ENCODE peak calls at places on chromosomes 1 and 21, in nine cellular contexts. W is endothelial cell, C is dorsolateral prefrontal cortex, Q is left ventricle myocardium inferior, O is suprapubic skin, N is psoas muscle, P is stomach, M is uterus, V is AG04449. G is an unnamed sample.

GRCh38 chr1:82485591-82486369 is 685.0 kb downstream of the ADGRL2 start:
- DNase-seq in M (peak), O (no peak), P (no peak), W (no peak), C (no peak), Q (peak), V (no peak), N (peak), G (no peak)

GRCh38 chr1:181127898-181128453 is 39.5 kb downstream of the IER5 start:
- DNase-seq in N (no peak), Q (no peak), O (no peak), W (no peak), M (no peak), P (no peak), V (no peak), C (no peak), G (no peak)

GRCh38 chr1:155168456-155169210 is 4.5 kb downstream of the KRTCAP2 start:
- DNase-seq in M (no peak), Q (no peak), O (no peak), N (no peak), V (no peak), C (no peak), P (no peak), W (no peak), G (no peak)

GRCh38 chr1:3942416-3943122 is 42.5 kb upstream of the C1orf174 start:
- DNase-seq in M (no peak), C (no peak), V (no peak), O (no peak), P (no peak), Q (no peak), N (no peak), W (no peak), G (no peak)

GRCh38 chr1:156435551-156436318 is 64.8 kb downstream of the MEF2D start:
- DNase-seq in C (no peak), Q (no peak), M (no peak), N (no peak), V (no peak), O (no peak), P (peak), W (no peak), G (no peak)

GRCh38 chr1:169086603-169087455 is 19.7 kb upstream of the ATP1B1 start:
- DNase-seq in M (no peak), N (no peak), P (no peak), W (no peak), Q (no peak), V (no peak), O (no peak), C (no peak), G (no peak)

GRCh38 chr1:172429324-172430127 is 9.0 kb downstream of the C1orf105 start:
- DNase-seq in C (no peak), Q (no peak), M (no peak), N (no peak), V (no peak), P (peak), W (peak), O (no peak), G (no peak)

GRCh38 chr1:161827786-161828185 is 61.7 kb downstream of the ATF6 start:
- DNase-seq in Q (no peak), N (no peak), C (no peak), O (no peak), W (no peak), M (no peak), V (no peak), P (no peak), G (no peak)

GRCh38 chr1:156802421-156802820 is 14.2 kb downstream of the SH2D2A start:
- DNase-seq in C (peak), N (no peak), W (no peak), M (no peak), O (no peak), P (no peak), Q (no peak), V (no peak), G (no peak)

GRCh38 chr1:3222042-3222692 is 153.2 kb downstream of the PRDM16 start:
- DNase-seq in P (peak), C (no peak), N (no peak), W (no peak), O (no peak), V (no peak), M (no peak), Q (no peak), G (peak)

GRCh38 chr1:20093940-20094391 is 24.0 kb downstream of the PLA2G5 start:
- DNase-seq in Q (peak), P (no peak), O (peak), W (no peak), V (no peak), C (no peak), N (peak), M (peak), G (no peak)

GRCh38 chr21:25577765-25578069 is 29.6 kb downstream of the MRPL39 start:
- DNase-seq in C (no peak), Q (no peak), W (no peak), M (no peak), O (no peak), V (no peak), P (no peak), N (no peak), G (no peak)

GRCh38 chr1:29639741-29640427 is 403.6 kb downstream of the PTPRU start:
- DNase-seq in N (no peak), O (no peak), V (peak), P (no peak), W (no peak), Q (no peak), M (no peak), C (peak), G (peak)

GRCh38 chr1:210174133-210174532 is 58.5 kb upstream of the SERTAD4 start:
- DNase-seq in P (no peak), N (no peak), V (no peak), W (no peak), M (no peak), O (no peak), C (no peak), Q (no peak), G (no peak)

GRCh38 chr1:204089044-204089751 is 16.3 kb downstream of the SOX13 start:
- DNase-seq in P (no peak), O (peak), Q (no peak), V (no peak), N (peak), W (no peak), C (no peak), M (peak), G (no peak)

GRCh38 chr1:117150316-117150715 is 28.8 kb upstream of the TRIM45 start:
- DNase-seq in O (no peak), W (no peak), Q (no peak), C (no peak), N (no peak), P (no peak), V (no peak), M (no peak), G (no peak)

GRCh38 chr21:36757246-36757645 is 58.3 kb downstream of the SIM2 start:
- DNase-seq in N (no peak), W (no peak), M (no peak), C (no peak), O (no peak), P (no peak), Q (no peak), V (no peak), G (no peak)
- TF ChIP-seq CTCF in N (no peak), W (no peak), M (no peak), C (no peak), O (no peak), P (no peak), Q (no peak), V (no peak), G (no peak)

GRCh38 chr1:34547043-34547674 is 207.7 kb upstream of the GJB5 start:
- DNase-seq in N (no peak), V (no peak), C (no peak), Q (no peak), W (peak), M (no peak), O (no peak), P (no peak), G (no peak)

GRCh38 chr1:34549199-34549598 is 205.6 kb upstream of the GJB5 start:
- DNase-seq in P (no peak), Q (no peak), V (no peak), N (no peak), C (no peak), O (no peak), M (no peak), W (peak), G (peak)
- TF ChIP-seq CTCF in P (no peak), Q (no peak), V (peak), N (no peak), C (no peak), O (no peak), M (no peak), W (peak), G (peak)

GRCh38 chr1:109877320-109877771 is 33.3 kb upstream of the CSF1 start:
- DNase-seq in W (peak), O (peak), M (peak), Q (peak), V (peak), P (peak), N (peak), C (peak), G (no peak)
- TF ChIP-seq CTCF in W (no peak), O (peak), M (peak), Q (peak), V (peak), P (no peak), N (peak), C (peak), G (peak)

DNA sequence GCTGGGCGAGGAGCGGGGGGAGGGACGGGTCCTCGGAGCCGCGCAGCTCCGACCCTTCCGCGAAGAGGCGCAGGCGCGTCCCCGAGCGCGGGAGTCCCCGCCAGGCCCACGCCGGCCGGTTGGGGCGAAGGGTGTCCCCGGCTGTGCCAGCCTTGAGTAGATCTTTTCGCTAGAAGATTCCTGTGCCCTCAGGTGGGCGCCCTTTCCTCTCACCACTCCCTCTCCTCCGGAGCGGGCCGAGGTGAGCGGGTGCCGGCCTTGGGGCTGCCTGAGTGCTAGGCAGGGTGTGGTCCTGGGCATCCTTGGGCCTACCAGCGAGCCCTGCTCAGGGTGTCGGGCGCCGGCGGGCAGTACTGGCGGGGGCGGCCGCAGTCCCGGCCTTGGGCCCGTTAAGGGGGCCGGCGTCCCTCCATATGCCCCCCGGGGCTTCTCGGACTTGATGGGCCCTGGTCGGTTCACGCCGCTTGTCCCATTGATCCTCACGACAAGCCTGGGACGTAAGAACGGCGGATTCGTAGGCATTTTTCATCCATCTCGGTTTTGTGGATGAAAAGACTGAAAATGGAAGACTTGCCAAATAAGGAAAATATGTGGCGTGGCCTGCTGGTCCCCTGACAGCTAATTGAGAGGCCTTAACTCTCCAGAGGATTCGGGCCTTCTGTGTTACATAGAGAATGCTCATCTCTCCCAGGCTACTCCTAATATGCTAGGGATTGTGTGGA is 712 bp downstream of the DEGS1 start:
- DNase-seq in M (peak), W (peak), P (peak), V (no peak), Q (peak), C (peak), O (peak), N (peak), G (peak)
- TF ChIP-seq CTCF in M (no peak), W (no peak), P (no peak), V (no peak), Q (no peak), C (no peak), O (no peak), N (no peak), G (no peak)

GRCh38 chr1:41361028-41361494 is at the start of gene FOXO6:
- DNase-seq in Q (peak), P (peak), O (peak), N (peak), W (peak), V (peak), M (peak), C (peak), G (peak)
- TF ChIP-seq CTCF in Q (peak), P (peak), O (peak), N (peak), W (peak), V (peak), M (peak), C (peak), G (peak)

DNA sequence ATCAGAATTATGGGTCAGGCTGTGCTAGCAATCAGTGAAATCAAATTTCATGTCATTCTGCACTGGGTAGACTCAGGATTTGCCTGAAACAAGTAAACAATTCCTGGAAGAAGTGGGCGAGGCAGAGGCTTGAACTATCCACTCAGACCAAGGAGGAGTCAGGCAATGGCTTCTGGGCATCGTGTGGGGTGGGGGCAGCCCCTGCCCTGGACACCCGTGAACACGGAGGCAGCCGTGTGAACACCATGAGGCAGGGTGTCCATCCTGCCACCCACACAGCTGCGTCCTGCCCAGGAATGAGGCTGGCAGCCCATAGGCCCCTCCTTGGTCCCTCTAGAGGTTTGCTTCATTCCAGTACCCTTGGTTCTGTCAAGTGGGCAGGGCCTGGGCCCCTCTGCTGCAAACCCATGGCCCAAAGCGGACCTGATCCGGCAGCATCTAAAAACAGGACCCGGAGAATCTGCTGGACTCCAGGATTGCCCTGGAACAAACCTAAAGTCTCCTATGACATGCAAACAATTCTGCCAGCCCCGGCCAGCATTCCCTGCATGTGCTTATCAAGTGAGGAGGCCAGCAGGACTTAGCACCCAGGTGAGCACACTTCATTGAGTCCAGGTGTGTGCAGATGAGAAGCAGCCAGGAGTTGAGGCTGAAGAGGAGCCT is 69.5 kb downstream of the PDE9A start:
- DNase-seq in V (no peak), N (no peak), O (no peak), W (no peak), C (no peak), P (no peak), Q (no peak), M (no peak), G (no peak)
- TF ChIP-seq CTCF in V (no peak), N (no peak), O (no peak), W (no peak), C (no peak), P (no peak), Q (no peak), M (no peak), G (no peak)

GRCh38 chr1:46343351-46343695 is 2.7 kb downstream of the NSUN4 start:
- DNase-seq in N (no peak), P (no peak), O (no peak), C (no peak), V (no peak), W (no peak), Q (no peak), M (no peak), G (no peak)

GRCh38 chr1:46343705-46344104 is 3.1 kb downstream of the NSUN4 start:
- DNase-seq in N (no peak), P (no peak), O (no peak), Q (no peak), C (no peak), M (no peak), W (no peak), V (no peak), G (no peak)

GRCh38 chr1:46342677-46343350 is 2.2 kb downstream of the NSUN4 start:
- DNase-seq in N (no peak), V (no peak), C (no peak), Q (no peak), M (no peak), W (no peak), O (no peak), P (no peak), G (no peak)

GRCh38 chr1:46341222-46342083 is 846 bp downstream of the NSUN4 start:
- DNase-seq in M (peak), N (peak), Q (no peak), W (no peak), O (peak), V (no peak), P (no peak), C (no peak), G (no peak)

DNA sequence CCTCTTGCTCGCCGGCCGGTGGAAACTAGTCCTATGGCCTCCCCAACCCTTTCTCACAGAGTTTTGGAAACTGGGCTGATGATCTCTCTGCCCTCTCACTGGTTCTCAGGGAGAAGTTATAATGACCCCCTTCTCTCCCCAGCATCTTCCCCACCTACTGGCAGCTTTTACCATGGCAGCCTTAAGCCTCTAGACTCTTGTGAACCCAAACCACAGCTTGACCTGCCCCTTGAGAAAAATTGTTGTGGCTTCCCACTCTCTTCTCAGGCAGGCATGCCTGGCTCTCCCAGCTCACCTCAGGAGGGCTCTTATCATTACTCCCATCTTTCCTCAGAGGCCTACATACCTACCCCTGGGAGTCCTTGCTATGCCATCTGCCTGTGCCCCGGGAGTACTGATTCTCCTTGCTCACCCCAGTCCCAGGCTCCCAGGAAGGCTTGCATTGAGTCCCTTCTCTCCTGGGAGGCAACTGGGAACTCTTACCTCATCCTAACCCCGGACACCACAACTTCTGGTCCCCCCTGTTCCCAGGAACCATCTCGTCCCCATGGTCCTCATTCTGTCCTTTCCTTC is 1.6 kb downstream of the NSUN4 start:
- DNase-seq in O (no peak), V (no peak), C (no peak), N (no peak), M (no peak), Q (no peak), W (peak), P (no peak), G (no peak)
- TF ChIP-seq CTCF in O (no peak), V (peak), C (no peak), N (no peak), M (no peak), Q (peak), W (peak), P (no peak), G (peak)

GRCh38 chr1:246488674-246489073 is 18.4 kb downstream of the SMYD3 start:
- DNase-seq in N (no peak), V (no peak), Q (no peak), M (no peak), P (no peak), C (no peak), O (no peak), W (no peak), G (no peak)

GRCh38 chr1:246491551-246492053 is 15.5 kb downstream of the SMYD3 start:
- DNase-seq in P (no peak), Q (no peak), M (no peak), V (no peak), W (no peak), O (no peak), C (no peak), N (no peak), G (no peak)

GRCh38 chr1:246497331-246497915 is 9.7 kb downstream of the SMYD3 start:
- DNase-seq in N (no peak), C (no peak), W (peak), O (no peak), V (no peak), M (no peak), P (no peak), Q (no peak), G (no peak)

GRCh38 chr1:246492611-246493245 is 14.4 kb downstream of the SMYD3 start:
- DNase-seq in P (peak), C (peak), W (peak), O (no peak), M (peak), Q (peak), V (peak), N (peak), G (peak)
- TF ChIP-seq CTCF in P (peak), C (peak), W (peak), O (peak), M (peak), Q (peak), V (peak), N (peak), G (peak)